ENCODE peak calls at places on chromosomes 4 and X, in four cellular contexts. D is transverse colon, P is suprapubic skin, M is upper lobe of left lung. C is an unnamed sample.

GRCh38 chr4:24853142-24853541 is 57.8 kb downstream of the SOD3 start:
- DNase-seq in D (no peak), P (no peak), M (no peak), C (no peak)

GRCh38 chr4:146709956-146710355 is 71.3 kb downstream of the POU4F2 start:
- DNase-seq in D (no peak), P (no peak), M (no peak), C (no peak)

GRCh38 chr4:12488672-12489071 is 995.5 kb downstream of the RAB28 start:
- DNase-seq in D (no peak), P (no peak), M (no peak), C (no peak)

GRCh38 chrX:16300831-16301230 is 133.6 kb downstream of the MAGEB17 start:
- DNase-seq in D (no peak), P (no peak), M (no peak), C (no peak)

GRCh38 chr4:175651701-175652100 is 160.4 kb downstream of the GPM6A start:
- DNase-seq in D (no peak), P (no peak), M (no peak), C (no peak)

GRCh38 chr4:88938138-88938537 is 118.8 kb downstream of the FAM13A start:
- DNase-seq in D (no peak), P (no peak), M (no peak), C (no peak)

GRCh38 chrX:119374736-119375135 is 24.4 kb upstream of the SLC25A43 start:
- DNase-seq in D (no peak), P (no peak), M (no peak), C (no peak)

GRCh38 chr4:151672996-151673395 is 87.8 kb downstream of the GATB start:
- DNase-seq in D (no peak), P (no peak), M (peak; percentile 30), C (no peak)

GRCh38 chrX:44439242-44439641 is 95.8 kb upstream of the EFHC2 start:
- DNase-seq in D (no peak), P (no peak), M (no peak), C (no peak)

GRCh38 chr4:152591361-152591760 is 55.5 kb upstream of the FBXW7 start:
- DNase-seq in D (peak; percentile 63), P (peak; percentile 78), M (peak; percentile 88), C (peak; percentile 61)

GRCh38 chr4:1718095-1718850 is 2.9 kb downstream of the TMEM129 start:
- DNase-seq in D (no peak), P (no peak), M (peak; percentile 72), C (peak; percentile 82)

GRCh38 chrX:47177079-47177478 is 16.6 kb upstream of the UBA1 start:
- DNase-seq in D (no peak), P (peak; percentile 32), M (no peak), C (no peak)

GRCh38 chr4:90543419-90544170 is 416.4 kb downstream of the CCSER1 start:
- DNase-seq in D (no peak), P (no peak), M (no peak), C (no peak)

GRCh38 chrX:66164931-66165330 is 884 bp downstream of the HEPH start:
- DNase-seq in D (no peak), P (no peak), M (no peak), C (no peak)

GRCh38 chrX:16444353-16444752 is 205.6 kb upstream of the S100G start:
- DNase-seq in D (no peak), P (no peak), M (no peak), C (no peak)

GRCh38 chrX:149563359-149563758 is 13.6 kb upstream of the HSFX3 start:
- DNase-seq in D (no peak), P (no peak), M (no peak), C (no peak)

GRCh38 chr4:88041626-88042025 is 34.2 kb downstream of the PKD2 start:
- DNase-seq in D (no peak), P (no peak), M (no peak), C (peak; percentile 26)

GRCh38 chr4:10295326-10295725 is 161.9 kb downstream of the ZNF518B start:
- DNase-seq in D (no peak), P (no peak), M (no peak), C (no peak)

GRCh38 chrX:100829730-100830129 is 9.5 kb downstream of the CSTF2 start:
- DNase-seq in D (no peak), P (no peak), M (no peak), C (no peak)

GRCh38 chr4:38695844-38696243 is 31.8 kb downstream of the KLF3 start:
- DNase-seq in D (no peak), P (no peak), M (no peak), C (no peak)
- H3K36me3 ChIP-seq in D (peaks cover 57% of the 10 kb centered on the region), P (peaks cover 69% of the 10 kb centered on the region), M (peaks cover 79% of the 10 kb centered on the region), C (peaks cover 75% of the 10 kb centered on the region)

DNA sequence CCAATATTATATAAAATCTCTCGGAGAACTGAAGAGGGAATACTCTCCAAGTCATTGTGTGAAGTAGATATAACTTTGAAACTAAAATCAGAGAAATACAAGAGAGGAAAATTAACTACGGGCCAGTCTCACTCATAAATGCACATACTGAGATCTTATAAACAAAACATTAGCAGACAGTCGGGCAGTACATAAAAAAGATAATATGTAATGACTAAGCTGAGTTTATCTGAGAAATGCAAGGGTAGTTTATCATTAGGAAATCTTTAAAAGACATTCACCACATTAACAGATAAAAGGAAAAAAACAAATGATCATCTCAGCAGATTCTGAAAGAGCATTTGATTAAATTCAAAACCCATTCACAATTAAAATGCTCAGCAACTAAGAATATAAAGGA is 116.7 kb downstream of the NYX start:
- DNase-seq in D (no peak), P (no peak), M (no peak), C (no peak)
- TF ChIP-seq EP300 in D (no peak), P (no peak), M (no peak), C (no peak)

GRCh38 chr4:183698909-183699308 is 39.8 kb downstream of the TRAPPC11 start:
- DNase-seq in D (no peak), P (no peak), M (no peak), C (no peak)
- H3K36me3 ChIP-seq in D (peaks cover 93% of the 10 kb centered on the region), P (peaks cover 86% of the 10 kb centered on the region), M (peaks cover 100% of the 10 kb centered on the region), C (peaks cover 100% of the 10 kb centered on the region)

GRCh38 chrX:31302573-31303075 is 230.8 kb upstream of the FTHL17 start:
- DNase-seq in D (no peak), P (no peak), M (no peak), C (no peak)
- TF ChIP-seq EP300 in D (no peak), P (no peak), M (no peak), C (no peak)

DNA sequence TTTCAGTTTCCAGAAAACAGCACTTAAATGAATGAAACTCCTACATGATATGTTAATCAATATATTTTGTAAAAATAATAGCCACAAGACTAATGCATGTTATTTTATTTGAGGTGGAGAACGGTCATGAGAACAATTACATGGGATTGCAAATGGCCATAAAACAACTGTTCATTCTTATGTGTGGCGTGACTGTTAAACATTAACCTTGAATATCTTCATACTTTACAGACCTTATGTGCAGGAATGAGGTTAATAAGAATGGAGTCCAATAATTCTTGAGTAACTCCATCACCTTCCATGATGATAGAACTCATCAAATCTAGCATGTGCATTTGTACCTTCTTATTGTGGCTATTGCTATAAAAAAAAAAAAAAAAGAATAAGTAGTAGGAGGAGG is 55.3 kb downstream of the PDS5A start:
- DNase-seq in D (no peak), P (no peak), M (no peak), C (no peak)
- H3K36me3 ChIP-seq in D (peaks cover 20% of the 10 kb centered on the region), P (peaks cover 27% of the 10 kb centered on the region), M (peaks cover 70% of the 10 kb centered on the region), C (peaks cover 66% of the 10 kb centered on the region)